ENCODE peak calls at places on chromosomes 1 and 21, in nine cellular contexts. L, Y, O, M, H, F, X, C and G are unnamed samples.

GRCh38 chr1:58809327-58810040 is 25.6 kb upstream of the JUN start:
- DNase-seq in C (no peak), H (no peak), L (no peak), M (no peak), X (peak; percentile 27), O (no peak), Y (no peak), F (peak; percentile 91), G (no peak)

GRCh38 chr1:106459418-106459817 is 597.1 kb upstream of the PRMT6 start:
- DNase-seq in Y (no peak), M (no peak), H (no peak), L (no peak), F (no peak), C (no peak), X (no peak), O (no peak), G (no peak)

GRCh38 chr1:232621050-232621449 is 8.9 kb downstream of the SIPA1L2 start:
- DNase-seq in C (no peak), H (no peak), L (no peak), M (no peak), Y (no peak), O (no peak), F (no peak), X (no peak), G (no peak)

GRCh38 chr1:236451796-236452373 is 57.8 kb downstream of the EDARADD start:
- DNase-seq in O (no peak), H (peak; percentile 46), F (peak; percentile 26), M (no peak), X (no peak), Y (no peak), L (peak; percentile 81), C (peak; percentile 42), G (no peak)

GRCh38 chr21:45909238-45909785 is 72.3 kb upstream of the COL6A1 start:
- DNase-seq in X (no peak), H (no peak), O (peak; percentile 32), M (no peak), C (no peak), Y (no peak), L (no peak), F (no peak), G (peak; percentile 68)

GRCh38 chr1:7948950-7949349 is 8.3 kb upstream of the TNFRSF9 start:
- DNase-seq in H (no peak), Y (no peak), M (no peak), X (peak; percentile 23), C (no peak), F (peak; percentile 91), L (no peak), O (no peak), G (no peak)

GRCh38 chr1:244735854-244736561 is 83.1 kb downstream of the DESI2 start:
- DNase-seq in C (no peak), H (no peak), X (no peak), L (no peak), F (peak; percentile 16), M (no peak), Y (no peak), O (no peak), G (no peak)

GRCh38 chr1:231363624-231364023 is 25.5 kb downstream of the SPRTN start:
- DNase-seq in H (no peak), M (no peak), Y (no peak), L (no peak), F (no peak), O (no peak), C (no peak), X (no peak), G (no peak)

GRCh38 chr1:234918216-234918841 is 210.3 kb downstream of the TOMM20 start:
- DNase-seq in F (no peak), H (no peak), L (no peak), M (peak; percentile 72), O (no peak), C (peak; percentile 69), Y (no peak), X (no peak), G (no peak)

GRCh38 chr1:15311886-15312285 is 64.9 kb downstream of the FHAD1 start:
- DNase-seq in Y (no peak), L (no peak), X (peak; percentile 12), H (no peak), M (no peak), O (no peak), F (peak; percentile 26), C (no peak), G (no peak)

GRCh38 chr1:203511513-203511912 is 17.6 kb downstream of the OPTC start:
- DNase-seq in H (no peak), M (peak; percentile 30), F (no peak), Y (no peak), O (no peak), C (no peak), X (no peak), L (no peak), G (no peak)
- H3K27ac ChIP-seq in H (peak overlapping the region; percentile 91), M (peak overlapping the region; percentile 55), F (no peak overlapping the region), Y (no peak overlapping the region), O (peak overlapping the region; percentile 41), C (no peak overlapping the region), X (peak overlapping the region; percentile 91), L (no peak overlapping the region), G (peak overlapping the region; percentile 10)

GRCh38 chr1:47186267-47187185 is 3.3 kb downstream of the PDZK1IP1 start:
- DNase-seq in X (no peak), L (no peak), H (no peak), Y (no peak), F (no peak), M (no peak), C (no peak), O (no peak), G (no peak)
- H3K4me1 ChIP-seq in X (peaks cover 2% of the 10 kb centered on the region), L (peaks cover 42% of the 10 kb centered on the region), H (peaks cover 36% of the 10 kb centered on the region), Y (no peaks in the 10 kb centered on the region), F (peaks cover 13% of the 10 kb centered on the region), M (peaks cover 14% of the 10 kb centered on the region), C (no peaks in the 10 kb centered on the region), O (peaks cover 15% of the 10 kb centered on the region), G (peaks cover 27% of the 10 kb centered on the region)

GRCh38 chr1:207018707-207019106 is 13.8 kb downstream of the C1orf116 start:
- DNase-seq in H (no peak), Y (no peak), C (no peak), L (no peak), O (no peak), X (no peak), M (no peak), F (no peak), G (no peak)

GRCh38 chr1:207020016-207020708 is 12.4 kb downstream of the C1orf116 start:
- DNase-seq in O (no peak), F (no peak), Y (no peak), M (no peak), X (no peak), L (no peak), H (peak; percentile 92), C (no peak), G (no peak)

GRCh38 chr1:207020709-207021107 is 11.8 kb downstream of the C1orf116 start:
- DNase-seq in F (peak; percentile 43), H (no peak), X (no peak), O (no peak), C (no peak), Y (no peak), M (no peak), L (peak; percentile 52), G (no peak)

GRCh38 chr1:207017615-207018559 is 14.7 kb downstream of the C1orf116 start:
- DNase-seq in M (peak; percentile 30), O (peak; percentile 62), H (no peak), X (no peak), Y (no peak), L (peak; percentile 86), F (peak; percentile 68), C (no peak), G (no peak)

DNA sequence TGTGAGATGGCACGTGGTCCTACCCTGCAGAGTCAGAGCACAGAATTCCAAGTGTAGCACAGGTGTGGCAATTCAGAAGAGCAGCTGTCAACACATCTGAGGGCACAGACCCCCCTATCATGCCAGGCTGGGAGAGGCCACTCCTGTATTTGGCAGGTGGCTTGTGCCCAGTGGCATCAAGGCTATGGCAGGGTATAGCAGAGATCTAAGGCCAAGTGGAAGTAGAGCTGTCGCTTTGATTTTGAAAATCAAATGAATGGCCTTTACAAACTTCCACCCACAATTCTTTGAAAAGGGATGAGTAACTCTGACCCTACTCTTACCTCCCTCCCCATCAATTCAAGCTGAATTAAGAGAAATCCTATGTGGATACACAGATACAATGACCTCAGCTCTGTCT is 13.4 kb downstream of the C1orf116 start:
- DNase-seq in C (no peak), L (no peak), H (no peak), O (no peak), Y (no peak), M (no peak), X (no peak), F (no peak), G (no peak)
- H3K27ac ChIP-seq in C (no peak overlapping the region), L (no peak overlapping the region), H (peak overlapping the region; percentile 89), O (no peak overlapping the region), Y (peak overlapping the region; percentile 33), M (no peak overlapping the region), X (no peak overlapping the region), F (no peak overlapping the region), G (no peak overlapping the region)

GRCh38 chr1:28411656-28412055 is 42.1 kb downstream of the PHACTR4 start:
- DNase-seq in O (no peak), X (no peak), Y (no peak), L (no peak), C (no peak), F (no peak), M (no peak), H (no peak), G (no peak)
- H3K4me1 ChIP-seq in O (peaks cover 10% of the 10 kb centered on the region), X (no peaks in the 10 kb centered on the region), Y (no peaks in the 10 kb centered on the region), L (peaks cover 33% of the 10 kb centered on the region), C (no peaks in the 10 kb centered on the region), F (peaks cover 10% of the 10 kb centered on the region), M (peaks cover 3% of the 10 kb centered on the region), H (peaks cover 20% of the 10 kb centered on the region), G (peaks cover 9% of the 10 kb centered on the region)

DNA sequence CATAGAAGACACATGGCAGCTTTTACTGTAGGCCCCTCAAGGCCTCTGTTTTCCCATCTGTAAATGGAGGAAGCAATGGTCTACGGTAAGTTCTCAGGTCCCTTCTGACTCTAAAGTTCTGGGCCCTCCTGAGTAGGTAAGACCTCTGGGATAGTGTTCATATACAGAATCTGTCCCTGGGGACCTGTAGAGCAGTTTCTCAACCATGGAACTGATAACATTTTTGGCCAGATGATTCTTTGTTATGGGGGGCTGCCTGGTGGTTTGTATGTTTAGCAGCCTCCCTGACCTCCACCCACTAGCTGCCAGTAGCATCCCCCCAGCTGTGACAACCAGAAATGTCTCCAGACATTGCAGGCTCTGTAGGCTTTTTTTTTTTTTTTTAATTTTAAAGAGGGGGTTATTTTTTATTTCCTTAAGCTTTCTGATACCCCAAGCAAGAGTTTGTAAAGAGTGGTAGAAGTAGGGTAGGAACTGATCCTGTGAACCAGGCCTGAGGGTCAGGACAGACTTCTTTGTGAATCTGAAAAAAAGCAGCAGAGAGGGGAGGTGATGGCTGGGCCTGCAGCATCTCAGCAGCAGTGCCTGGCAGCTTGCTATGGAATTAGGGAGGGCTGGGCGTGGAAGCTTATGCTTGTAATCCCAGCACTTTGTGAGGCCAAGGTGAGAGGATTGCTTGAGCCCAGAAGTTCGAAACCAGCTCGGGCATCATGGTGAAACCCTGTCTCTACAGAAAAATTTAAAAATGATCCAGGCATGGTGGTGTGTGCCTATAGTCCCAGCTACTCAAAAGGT is 20.2 kb upstream of the TCEA3 start:
- DNase-seq in O (no peak), Y (no peak), H (no peak), X (no peak), M (no peak), L (no peak), F (no peak), C (no peak), G (no peak)
- H3K27ac ChIP-seq in O (no peak overlapping the region), Y (peak overlapping the region; percentile 83), H (no peak overlapping the region), X (no peak overlapping the region), M (peak overlapping the region; percentile 12), L (no peak overlapping the region), F (peak overlapping the region; percentile 68), C (no peak overlapping the region), G (no peak overlapping the region)